ENCODE peak calls at places on chromosomes 7 and 10, in seven cellular contexts. J is neural progenitor cell, W is colonic mucosa, V is mammary epithelial cell, R is dorsolateral prefrontal cortex, U is PC-9, S is adrenal gland. E is an unnamed sample.

GRCh38 chr7:158816995-158817394 is 12.3 kb downstream of the ESYT2 start:
- DNase-seq in J (no peak), W (peak), V (peak), R (no peak), U (peak), S (no peak), E (peak)

GRCh38 chr7:21412291-21412896 is 15.5 kb upstream of the SP4 start:
- DNase-seq in J (no peak), W (no peak), V (no peak), R (no peak), U (no peak), S (no peak), E (no peak)

GRCh38 chr10:67144554-67144953 is 218.7 kb downstream of the LRRTM3 start:
- DNase-seq in J (no peak), W (no peak), V (no peak), R (no peak), U (no peak), S (no peak), E (no peak)

GRCh38 chr7:151415375-151416112 is 5.7 kb upstream of the WDR86 start:
- DNase-seq in J (no peak), W (no peak), V (peak), R (no peak), U (no peak), S (no peak), E (peak)

GRCh38 chr10:24097771-24098207 is 111.1 kb upstream of the KIAA1217 start:
- DNase-seq in J (no peak), W (no peak), V (no peak), R (no peak), U (no peak), S (no peak), E (no peak)

GRCh38 chr7:135801877-135802276 is 53.3 kb upstream of the FAM180A start:
- DNase-seq in J (no peak), W (no peak), V (no peak), R (no peak), U (no peak), S (no peak), E (no peak)

GRCh38 chr10:26441491-26442214 is 3.5 kb downstream of the APBB1IP start:
- DNase-seq in J (no peak), W (no peak), V (no peak), R (no peak), U (no peak), S (no peak), E (no peak)

GRCh38 chr7:135270577-135271254 is 37.1 kb downstream of the STRA8 start:
- DNase-seq in J (no peak), W (no peak), V (no peak), R (no peak), U (no peak), S (no peak), E (no peak)

GRCh38 chr7:147245274-147245673 is 1128.7 kb downstream of the CNTNAP2 start:
- DNase-seq in J (peak), W (peak), V (peak), R (no peak), U (peak), S (peak), E (peak)

GRCh38 chr7:32290015-32290414 is 200.2 kb downstream of the LSM5 start:
- DNase-seq in J (no peak), W (no peak), V (no peak), R (peak), U (no peak), S (no peak), E (no peak)

GRCh38 chr7:26910221-26910620 is 45.8 kb upstream of the SKAP2 start:
- DNase-seq in J (no peak), W (no peak), V (peak), R (no peak), U (peak), S (peak), E (peak)

GRCh38 chr7:120170384-120170783 is 102.6 kb upstream of the KCND2 start:
- DNase-seq in J (no peak), W (no peak), V (no peak), R (no peak), U (no peak), S (no peak), E (no peak)

DNA sequence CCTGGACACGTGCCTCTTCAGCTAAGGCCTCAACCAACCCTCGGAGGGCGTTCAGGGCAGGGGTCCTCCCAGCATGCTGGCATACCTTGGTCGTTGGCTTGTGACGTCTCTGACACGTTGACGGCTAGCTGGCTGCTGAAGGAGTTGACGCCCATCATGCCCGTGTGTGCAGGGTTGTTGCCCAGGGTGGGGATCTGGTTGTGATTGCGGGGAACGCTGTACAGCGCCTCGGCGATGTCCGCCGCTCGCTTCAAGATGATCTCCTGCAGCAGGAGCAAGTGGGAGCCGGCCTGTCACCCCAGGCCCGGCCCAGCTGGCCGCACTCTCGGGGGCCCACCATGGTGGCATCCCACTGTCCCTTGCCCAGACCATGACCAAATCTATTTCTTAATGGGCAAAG is 122.0 kb downstream of the EBF3 start:
- DNase-seq in J (no peak), W (no peak), V (no peak), R (no peak), U (no peak), S (no peak), E (no peak)
- H3K4me3 ChIP-seq in J (no peak), W (no peak), V (no peak), R (no peak), U (no peak), S (no peak), E (no peak)

GRCh38 chr10:98242823-98243222 is 25.2 kb downstream of the LOXL4 start:
- DNase-seq in J (no peak), W (no peak), V (no peak), R (no peak), U (no peak), S (no peak), E (peak)
- TF ChIP-seq CTCF in J (peak), W (no peak), V (peak), R (peak), U (peak), S (peak), E (peak)

DNA sequence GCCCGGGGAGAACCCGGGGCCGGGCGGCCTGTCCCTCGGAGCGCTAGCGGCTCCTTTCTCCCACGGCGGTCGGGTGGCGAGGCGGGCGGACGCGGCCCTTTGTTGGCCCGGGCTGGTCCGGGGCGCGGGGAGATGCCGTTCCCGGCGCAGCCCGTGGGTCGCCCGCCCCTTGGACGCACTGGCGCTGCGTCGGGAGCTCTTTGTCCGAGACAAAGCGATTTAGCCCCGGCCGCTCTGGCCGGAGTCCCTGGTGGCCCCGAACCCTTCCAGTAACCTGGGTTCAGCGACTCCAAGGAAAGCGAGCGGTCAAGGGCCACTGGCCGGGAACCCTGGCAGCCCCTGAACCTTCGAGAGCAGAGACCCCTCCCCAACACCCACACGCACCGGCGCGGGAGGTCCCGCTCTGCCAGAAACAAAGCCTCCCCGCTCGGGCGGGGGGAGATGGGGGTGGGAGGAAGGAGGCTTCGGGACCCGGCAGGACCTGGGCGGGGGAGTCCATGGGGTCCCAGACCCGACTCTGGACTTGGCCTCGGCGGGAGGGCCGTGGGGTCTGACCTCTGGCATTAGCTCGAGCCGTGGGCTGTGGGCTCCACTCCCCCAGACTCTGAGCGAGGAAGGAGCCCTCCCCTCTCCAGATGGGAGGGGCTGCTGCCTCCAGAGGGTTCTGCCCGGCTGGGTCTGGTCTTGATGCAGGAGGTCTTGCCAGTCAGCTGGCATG is 832 bp downstream of the DPYSL4 start:
- DNase-seq in J (peak), W (no peak), V (no peak), R (no peak), U (no peak), S (peak), E (no peak)
- H3K4me3 ChIP-seq in J (peak), W (peak), V (peak), R (peak), U (no peak), S (no peak), E (no peak)

GRCh38 chr7:16466087-16466472 is 542 bp upstream of the SOSTDC1 start:
- DNase-seq in J (no peak), W (no peak), V (no peak), R (no peak), U (no peak), S (no peak), E (no peak)

DNA sequence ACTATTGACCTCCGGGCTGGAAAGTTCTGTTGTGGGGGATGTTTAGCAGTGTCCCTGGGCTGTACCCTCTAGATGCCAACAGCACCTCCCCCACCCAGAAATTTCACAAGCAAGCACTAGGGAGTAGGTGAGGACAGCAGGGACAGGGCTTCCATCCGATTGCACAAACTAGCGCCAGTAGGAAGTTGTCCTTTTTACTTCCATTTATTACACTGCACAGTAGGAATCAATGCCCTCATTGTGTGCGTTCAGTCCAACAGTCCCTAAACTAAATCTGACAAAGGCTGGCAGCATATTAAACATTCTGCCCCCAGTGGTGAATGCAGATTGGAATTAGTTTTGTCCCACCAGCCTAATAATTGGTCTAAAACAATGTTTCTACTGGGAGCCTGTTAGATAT is 6.4 kb upstream of the SOSTDC1 start:
- DNase-seq in J (no peak), W (no peak), V (no peak), R (no peak), U (no peak), S (no peak), E (no peak)
- TF ChIP-seq CTCF in J (no peak), W (no peak), V (no peak), R (no peak), U (no peak), S (no peak), E (no peak)

E was measured in epithelial cell of esophagus.